ENCODE peak calls at places on chromosome 1, in eight cellular contexts. A is psoas muscle; P is lower lobe of right lung; X is CD8-positive, alpha-beta T cell; K is HS-27A; Y is heart right ventricle; U is C1 segment of cervical spinal cord; I is pancreas. G is an unnamed sample.

GRCh38 chr1:208731976-208732821 is 488.0 kb upstream of the PLXNA2 start:
- DNase-seq in U (no peak), A (no peak), I (no peak), X (no peak), Y (no peak), P (no peak), K (no peak), G (no peak)

GRCh38 chr1:62735491-62736171 is 47.4 kb upstream of the DOCK7 start:
- DNase-seq in K (peak), I (no peak), X (no peak), Y (no peak), P (no peak), U (no peak), A (no peak), G (no peak)

GRCh38 chr1:11948822-11949458 is 14.4 kb downstream of the PLOD1 start:
- DNase-seq in P (no peak), I (no peak), X (no peak), Y (no peak), A (no peak), U (no peak), K (no peak), G (no peak)

GRCh38 chr1:59360170-59360569 is 63.3 kb downstream of the FGGY start:
- DNase-seq in P (no peak), X (no peak), I (no peak), K (no peak), Y (no peak), U (no peak), A (peak), G (no peak)

GRCh38 chr1:169849346-169850022 is 44.2 kb downstream of the SCYL3 start:
- DNase-seq in K (no peak), I (no peak), A (no peak), P (no peak), X (no peak), U (no peak), Y (no peak), G (no peak)

GRCh38 chr1:226627050-226627755 is 78.6 kb downstream of the STUM start:
- DNase-seq in A (no peak), X (no peak), U (no peak), K (no peak), I (no peak), P (peak), Y (no peak), G (no peak)

GRCh38 chr1:44811234-44811633 is 2.9 kb downstream of the BTBD19 start:
- DNase-seq in I (no peak), P (peak), U (no peak), K (no peak), A (no peak), Y (peak), X (no peak), G (no peak)

GRCh38 chr1:17588048-17588781 is 48.7 kb downstream of the ARHGEF10L start:
- DNase-seq in U (peak), X (no peak), K (no peak), P (peak), A (peak), Y (peak), I (peak), G (peak)

GRCh38 chr1:167628754-167629515 is 1.1 kb upstream of the RCSD1 start:
- DNase-seq in P (no peak), K (no peak), I (no peak), A (no peak), X (no peak), U (no peak), Y (no peak), G (no peak)

GRCh38 chr1:119611701-119612113 is 36.4 kb downstream of the ZNF697 start:
- DNase-seq in K (no peak), I (peak), X (peak), A (peak), Y (peak), P (peak), U (peak), G (peak)

GRCh38 chr1:160164121-160164520 is 12.7 kb downstream of the ATP1A4 start:
- DNase-seq in X (no peak), I (no peak), P (no peak), K (no peak), Y (no peak), U (no peak), A (no peak), G (no peak)

GRCh38 chr1:222893255-222893654 is 78.4 kb downstream of the DISP1 start:
- DNase-seq in Y (no peak), U (no peak), X (no peak), I (no peak), K (no peak), P (peak), A (peak), G (no peak)

GRCh38 chr1:226128487-226129075 is 58.0 kb downstream of the ACBD3 start:
- DNase-seq in X (no peak), U (no peak), P (peak), A (no peak), K (peak), Y (no peak), I (no peak), G (peak)

GRCh38 chr1:167328762-167329483 is 108.2 kb downstream of the POU2F1 start:
- DNase-seq in A (no peak), P (no peak), U (peak), X (no peak), Y (peak), I (no peak), K (no peak), G (no peak)

GRCh38 chr1:185068362-185068761 is 23.0 kb downstream of the RNF2 start:
- DNase-seq in U (no peak), K (no peak), I (no peak), Y (no peak), X (no peak), A (no peak), P (no peak), G (peak)

GRCh38 chr1:108200627-108201106 is 524 bp upstream of the SLC25A24 start:
- DNase-seq in P (no peak), I (no peak), U (no peak), Y (no peak), K (peak), A (no peak), X (peak), G (peak)

GRCh38 chr1:118145736-118146135 is 39.3 kb downstream of the SPAG17 start:
- DNase-seq in A (no peak), U (no peak), K (no peak), P (no peak), I (no peak), Y (no peak), X (no peak), G (no peak)

GRCh38 chr1:204578867-204579664 is 62.9 kb downstream of the MDM4 start:
- DNase-seq in X (no peak), I (no peak), Y (peak), K (no peak), P (no peak), U (no peak), A (no peak), G (peak)

GRCh38 chr1:113691184-113691583 is 68.1 kb downstream of the PHTF1 start:
- DNase-seq in K (no peak), A (no peak), X (no peak), U (no peak), P (no peak), Y (no peak), I (no peak), G (no peak)

GRCh38 chr1:58620259-58620658 is 43.2 kb upstream of the TACSTD2 start:
- DNase-seq in P (no peak), U (no peak), X (no peak), A (no peak), I (peak), Y (no peak), K (no peak), G (peak)

GRCh38 chr1:68812295-68812694 is 315.4 kb upstream of the DEPDC1 start:
- DNase-seq in A (no peak), X (no peak), P (no peak), K (no peak), Y (no peak), I (no peak), U (no peak), G (no peak)

GRCh38 chr1:100188617-100189016 is 10.6 kb upstream of the LRRC39 start:
- DNase-seq in U (peak), K (no peak), P (no peak), X (no peak), Y (no peak), I (no peak), A (no peak), G (no peak)

GRCh38 chr1:55287732-55288131 is 72.6 kb upstream of the USP24 start:
- DNase-seq in K (no peak), X (no peak), U (no peak), A (no peak), Y (no peak), P (no peak), I (no peak), G (no peak)

GRCh38 chr1:233520510-233521191 is 93.3 kb upstream of the KCNK1 start:
- DNase-seq in U (no peak), Y (no peak), K (no peak), X (no peak), I (no peak), P (no peak), A (no peak), G (peak)

GRCh38 chr1:30753660-30754123 is 3.9 kb downstream of the LAPTM5 start:
- DNase-seq in P (no peak), A (no peak), U (no peak), I (no peak), X (no peak), K (no peak), Y (no peak), G (no peak)

GRCh38 chr1:58204284-58204683 is 342.2 kb downstream of the OMA1 start:
- DNase-seq in A (no peak), X (no peak), P (no peak), U (no peak), Y (no peak), I (no peak), K (no peak), G (no peak)

GRCh38 chr1:171267391-171267790 is 19.1 kb downstream of the FMO1 start:
- DNase-seq in X (no peak), P (no peak), I (no peak), Y (no peak), K (no peak), A (no peak), U (no peak), G (no peak)

GRCh38 chr1:108016451-108016920 is 51.5 kb upstream of the VAV3 start:
- DNase-seq in X (no peak), Y (no peak), I (no peak), K (peak), A (no peak), P (no peak), U (no peak), G (no peak)

GRCh38 chr1:150551049-150551783 is 2.0 kb downstream of the ADAMTSL4 start:
- DNase-seq in P (no peak), I (no peak), U (peak), K (no peak), X (no peak), A (no peak), Y (no peak), G (no peak)

GRCh38 chr1:88877382-88877825 is 14.0 kb downstream of the GTF2B start:
- DNase-seq in Y (no peak), I (no peak), K (no peak), A (no peak), U (no peak), X (no peak), P (no peak), G (no peak)

GRCh38 chr1:183033205-183033604 is 10.0 kb downstream of the LAMC1 start:
- DNase-seq in Y (no peak), X (no peak), K (no peak), U (no peak), A (no peak), I (no peak), P (no peak), G (no peak)

GRCh38 chr1:172185206-172185605 is 235.3 kb upstream of the C1orf105 start:
- DNase-seq in P (no peak), X (no peak), U (no peak), Y (no peak), A (no peak), I (no peak), K (no peak), G (no peak)

GRCh38 chr1:226308166-226308722 is 720 bp downstream of the LIN9 start:
- DNase-seq in A (no peak), X (peak), I (no peak), P (no peak), U (no peak), Y (no peak), K (no peak), G (peak)

GRCh38 chr1:81174811-81175476 is 625.8 kb upstream of the ADGRL2 start:
- DNase-seq in K (peak), P (no peak), I (peak), A (no peak), U (no peak), Y (no peak), X (no peak), G (no peak)

G was measured in stomach.